ENCODE peak calls at places on chromosome 10, in ten cellular contexts. X, W, F, R, S, M, Q, D, E and H are unnamed samples. For H3K4me1, the result is how much of the 10 kb centered on the place peaks cover.

GRCh38 chr10:73997479-73997805 is 474 bp upstream of the VCL start:
- DNase-seq in X (peak), W (no peak), F (no peak), R (no peak), S (no peak), M (no peak), Q (no peak), D (no peak), E (no peak), H (no peak)

GRCh38 chr10:116771101-116771705 is 28.8 kb upstream of the HSPA12A start:
- DNase-seq in X (peak), W (peak), F (no peak), R (peak), S (peak), M (peak), Q (no peak), D (peak), E (no peak), H (peak)

GRCh38 chr10:118238573-118239240 is 103.4 kb downstream of the FAM204A start:
- DNase-seq in X (no peak), W (no peak), F (no peak), R (no peak), S (no peak), M (peak), Q (no peak), D (no peak), E (peak), H (no peak)

GRCh38 chr10:101124933-101125332 is 6.2 kb upstream of the TLX1 start:
- DNase-seq in X (no peak), W (no peak), F (no peak), R (no peak), S (no peak), M (no peak), Q (no peak), D (no peak), E (no peak), H (no peak)

GRCh38 chr10:99631496-99631895 is 11.3 kb upstream of the SLC25A28 start:
- DNase-seq in X (no peak), W (no peak), F (no peak), R (no peak), S (no peak), M (no peak), Q (no peak), D (no peak), E (no peak), H (no peak)

GRCh38 chr10:130777507-130778165 is 533.9 kb downstream of the TCERG1L start:
- DNase-seq in X (no peak), W (no peak), F (no peak), R (no peak), S (peak), M (no peak), Q (no peak), D (peak), E (no peak), H (no peak)

GRCh38 chr10:32962541-32962940 is 4.5 kb upstream of the ITGB1 start:
- DNase-seq in X (no peak), W (no peak), F (no peak), R (no peak), S (no peak), M (no peak), Q (no peak), D (no peak), E (no peak), H (no peak)

GRCh38 chr10:98675902-98676301 is 229.2 kb upstream of the HPS1 start:
- DNase-seq in X (no peak), W (no peak), F (peak), R (no peak), S (no peak), M (no peak), Q (no peak), D (no peak), E (no peak), H (no peak)

GRCh38 chr10:100672199-100672598 is 73.2 kb upstream of the PAX2 start:
- DNase-seq in X (no peak), W (no peak), F (no peak), R (no peak), S (no peak), M (no peak), Q (no peak), D (no peak), E (no peak), H (no peak)

GRCh38 chr10:75722609-75723008 is 291.2 kb downstream of the LRMDA start:
- DNase-seq in X (no peak), W (no peak), F (no peak), R (no peak), S (no peak), M (no peak), Q (no peak), D (no peak), E (no peak), H (no peak)

GRCh38 chr10:77350711-77351119 is 286.9 kb downstream of the KCNMA1 start:
- DNase-seq in X (no peak), W (peak), F (no peak), R (no peak), S (peak), M (peak), Q (no peak), D (no peak), E (peak), H (no peak)

GRCh38 chr10:75137533-75138438 is 26.3 kb downstream of the SAMD8 start:
- DNase-seq in X (no peak), W (no peak), F (no peak), R (no peak), S (no peak), M (peak), Q (no peak), D (no peak), E (peak), H (no peak)

GRCh38 chr10:9608592-9608991 is 1409.1 kb upstream of the CELF2 start:
- DNase-seq in X (no peak), W (no peak), F (no peak), R (no peak), S (no peak), M (no peak), Q (no peak), D (no peak), E (no peak), H (no peak)

GRCh38 chr10:68900427-68901105 is 549 bp upstream of the DDX50 start:
- DNase-seq in X (no peak), W (no peak), F (peak), R (no peak), S (no peak), M (no peak), Q (peak), D (no peak), E (no peak), H (peak)

GRCh38 chr10:95304976-95305375 is 14.2 kb upstream of the PDLIM1 start:
- DNase-seq in X (no peak), W (no peak), F (no peak), R (no peak), S (no peak), M (no peak), Q (no peak), D (no peak), E (no peak), H (no peak)

GRCh38 chr10:117734626-117735405 is 192.3 kb downstream of the EMX2 start:
- DNase-seq in X (no peak), W (no peak), F (no peak), R (no peak), S (no peak), M (no peak), Q (peak), D (no peak), E (no peak), H (no peak)

GRCh38 chr10:48491422-48492139 is 113.3 kb downstream of the ARHGAP22 start:
- DNase-seq in X (no peak), W (peak), F (no peak), R (no peak), S (no peak), M (no peak), Q (peak), D (no peak), E (no peak), H (no peak)

GRCh38 chr10:58756126-58756525 is 243.5 kb downstream of the BICC1 start:
- DNase-seq in X (no peak), W (no peak), F (no peak), R (no peak), S (no peak), M (no peak), Q (no peak), D (no peak), E (no peak), H (no peak)

GRCh38 chr10:70494966-70495365 is 16.4 kb downstream of the PALD1 start:
- DNase-seq in X (peak), W (peak), F (no peak), R (no peak), S (no peak), M (no peak), Q (no peak), D (no peak), E (no peak), H (no peak)

GRCh38 chr10:103476046-103476768 is 2.8 kb downstream of the CALHM3 start:
- DNase-seq in X (no peak), W (no peak), F (no peak), R (no peak), S (no peak), M (peak), Q (no peak), D (no peak), E (peak), H (no peak)
- TF ChIP-seq EP300 in X (no peak), W (no peak), F (no peak), R (no peak), S (no peak), M (no peak), Q (no peak), D (no peak), E (no peak), H (no peak)

GRCh38 chr10:30454744-30455498 is 20.9 kb downstream of the MAP3K8 start:
- DNase-seq in X (no peak), W (no peak), F (no peak), R (no peak), S (no peak), M (no peak), Q (no peak), D (no peak), E (no peak), H (no peak)

GRCh38 chr10:30455816-30456215 is 21.8 kb downstream of the MAP3K8 start:
- DNase-seq in X (peak), W (no peak), F (no peak), R (peak), S (no peak), M (no peak), Q (no peak), D (no peak), E (no peak), H (no peak)

GRCh38 chr10:30459283-30459682 is 25.3 kb downstream of the MAP3K8 start:
- DNase-seq in X (peak), W (no peak), F (no peak), R (no peak), S (peak), M (no peak), Q (no peak), D (no peak), E (no peak), H (no peak)

GRCh38 chr10:30456262-30456661 is 22.3 kb downstream of the MAP3K8 start:
- DNase-seq in X (peak), W (no peak), F (peak), R (no peak), S (no peak), M (no peak), Q (no peak), D (no peak), E (no peak), H (no peak)

DNA sequence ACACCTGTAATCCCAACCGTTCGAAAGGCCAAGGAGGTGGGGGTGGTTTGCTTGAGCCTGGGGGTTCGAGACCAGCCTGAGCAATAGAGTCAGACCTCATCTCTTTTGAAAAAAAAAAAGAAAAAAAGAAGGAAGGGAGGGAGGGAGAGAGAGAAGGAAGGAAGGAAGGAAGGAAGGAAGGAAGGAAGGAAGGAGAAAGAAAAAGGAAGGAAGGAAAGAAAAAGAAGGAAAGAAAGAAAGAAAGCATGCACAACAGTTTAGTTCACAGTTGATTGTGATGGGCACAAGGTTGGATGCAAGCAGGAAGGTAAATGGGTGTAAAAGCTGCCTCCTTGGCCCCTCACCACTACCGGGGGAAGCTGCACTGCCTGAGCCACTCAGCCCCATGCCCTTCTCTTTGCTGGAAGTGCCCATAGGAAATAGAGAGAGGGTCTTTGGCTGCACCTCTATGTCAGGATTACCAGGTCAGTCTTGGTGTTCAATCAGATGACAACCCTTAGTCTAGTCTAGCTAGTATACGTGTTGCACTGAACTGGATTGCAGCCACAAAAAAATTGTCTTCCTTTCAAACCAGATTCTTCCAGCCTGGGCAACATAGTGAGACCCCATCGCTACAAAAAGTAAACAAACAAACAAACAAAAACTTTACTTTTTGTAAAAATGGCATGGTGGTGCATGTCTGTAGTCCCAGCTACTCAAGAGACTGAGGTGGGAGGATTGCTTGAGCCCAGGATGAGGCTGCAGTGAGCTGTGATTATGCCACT is 20.0 kb downstream of the MAP3K8 start:
- DNase-seq in X (no peak), W (no peak), F (no peak), R (no peak), S (no peak), M (no peak), Q (no peak), D (no peak), E (no peak), H (no peak)
- H3K4me1 ChIP-seq in X (under half), W (half or more), F (under half), R (under half), S (under half), M (under half), Q (under half), D (under half), E (under half), H (under half)

DNA sequence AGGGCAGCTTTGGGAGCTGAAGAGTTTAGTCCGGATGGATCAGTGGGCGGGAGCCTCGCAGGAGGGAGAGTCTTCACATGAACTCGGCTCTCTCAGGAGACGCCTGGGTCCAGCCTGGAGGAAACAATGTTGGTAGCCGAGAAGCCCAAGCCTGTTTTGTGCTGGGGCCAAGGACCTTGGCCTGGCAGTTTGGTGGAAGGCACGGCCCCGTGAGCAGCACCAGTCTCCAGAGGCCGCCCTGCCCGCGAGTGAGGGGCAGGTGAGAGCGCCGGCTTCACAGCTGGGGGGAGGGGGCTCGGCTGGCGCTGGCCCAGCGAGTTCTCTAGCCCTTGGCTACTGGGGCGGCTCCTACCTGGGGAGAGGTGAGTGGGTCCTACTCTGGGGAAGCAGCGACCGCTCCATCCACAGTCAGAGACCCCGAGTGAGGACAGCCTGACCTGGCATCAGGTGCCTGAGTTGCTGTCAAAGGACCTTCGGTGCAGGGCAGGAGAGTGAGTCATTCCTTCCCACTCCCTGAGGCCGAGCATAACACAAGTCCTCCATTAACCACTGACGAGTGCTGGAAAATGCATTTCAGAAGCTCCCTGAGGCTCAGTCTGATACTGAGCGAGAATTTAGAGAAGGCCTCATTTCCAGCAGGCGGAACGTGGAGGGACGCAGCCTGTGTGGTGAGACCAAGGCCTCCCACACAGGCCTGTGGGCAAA is 89.3 kb upstream of the DIP2C start:
- DNase-seq in X (no peak), W (peak), F (no peak), R (no peak), S (peak), M (no peak), Q (peak), D (peak), E (peak), H (no peak)
- H3K27ac ChIP-seq in X (no peak), W (no peak), F (no peak), R (no peak), S (no peak), M (no peak), Q (no peak), D (no peak), E (no peak), H (no peak)

GRCh38 chr10:51170518-51171245 is 96.4 kb downstream of the PRKG1 start:
- DNase-seq in X (no peak), W (no peak), F (no peak), R (no peak), S (no peak), M (no peak), Q (no peak), D (no peak), E (no peak), H (no peak)
- TF ChIP-seq EP300 in X (no peak), W (no peak), F (no peak), R (no peak), S (no peak), M (no peak), Q (no peak), D (no peak), E (peak), H (no peak)

GRCh38 chr10:30438016-30438850 is 4.2 kb downstream of the MAP3K8 start:
- DNase-seq in X (no peak), W (no peak), F (no peak), R (no peak), S (no peak), M (no peak), Q (no peak), D (no peak), E (no peak), H (no peak)
- H3K4me1 ChIP-seq in X (under half), W (half or more), F (under half), R (under half), S (under half), M (half or more), Q (under half), D (half or more), E (under half), H (under half)

GRCh38 chr10:90871761-90872647 is at the start of gene RPP30:
- DNase-seq in X (peak), W (peak), F (peak), R (peak), S (peak), M (peak), Q (peak), D (peak), E (peak), H (peak)
- H3K27ac ChIP-seq in X (peak), W (peak), F (peak), R (peak), S (peak), M (peak), Q (peak), D (peak), E (peak), H (peak)

DNA sequence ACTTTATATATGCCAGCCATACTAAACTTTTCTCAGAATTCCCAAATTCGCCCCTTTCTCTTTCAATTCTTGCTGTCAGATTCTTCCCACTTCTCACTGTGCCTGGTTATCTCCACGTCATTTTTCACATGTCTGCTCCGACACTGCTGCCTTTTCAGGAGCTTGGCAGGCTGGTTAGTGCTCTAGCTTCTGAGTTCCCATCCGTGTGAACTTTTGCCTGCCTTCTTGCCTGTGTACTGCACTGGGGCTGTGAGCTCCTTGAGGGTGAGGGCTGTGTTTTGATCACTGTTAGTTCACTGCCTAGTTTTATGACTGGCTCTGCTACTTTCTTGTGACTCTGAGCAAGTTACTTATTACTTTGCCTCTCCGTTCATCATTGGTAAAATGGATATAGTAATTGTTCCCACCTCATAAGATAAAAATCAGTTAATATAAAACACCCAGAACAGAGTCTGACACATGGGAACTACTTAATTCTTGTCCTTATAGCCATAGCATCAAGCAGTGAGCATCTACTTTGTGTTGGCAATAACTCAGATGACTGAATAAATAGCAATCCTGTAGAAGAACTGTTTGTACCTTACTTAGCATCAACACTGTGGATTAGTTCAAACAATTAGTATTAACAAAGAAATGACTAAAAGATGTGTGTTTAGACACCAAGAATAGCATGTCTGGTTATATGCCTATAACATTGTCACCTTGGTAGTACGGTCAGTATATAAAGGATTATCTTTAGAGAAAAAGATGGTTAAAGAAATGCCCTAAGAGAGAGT is 5.5 kb downstream of the GSTO1 start:
- DNase-seq in X (no peak), W (no peak), F (no peak), R (no peak), S (no peak), M (no peak), Q (no peak), D (no peak), E (no peak), H (no peak)
- TF ChIP-seq EP300 in X (no peak), W (no peak), F (no peak), R (no peak), S (no peak), M (no peak), Q (no peak), D (no peak), E (no peak), H (no peak)

GRCh38 chr10:121556918-121557573 is 41.2 kb downstream of the FGFR2 start:
- DNase-seq in X (no peak), W (no peak), F (peak), R (no peak), S (no peak), M (no peak), Q (no peak), D (no peak), E (no peak), H (no peak)
- H3K4me1 ChIP-seq in X (under half), W (under half), F (under half), R (under half), S (under half), M (under half), Q (under half), D (under half), E (under half), H (under half)

DNA sequence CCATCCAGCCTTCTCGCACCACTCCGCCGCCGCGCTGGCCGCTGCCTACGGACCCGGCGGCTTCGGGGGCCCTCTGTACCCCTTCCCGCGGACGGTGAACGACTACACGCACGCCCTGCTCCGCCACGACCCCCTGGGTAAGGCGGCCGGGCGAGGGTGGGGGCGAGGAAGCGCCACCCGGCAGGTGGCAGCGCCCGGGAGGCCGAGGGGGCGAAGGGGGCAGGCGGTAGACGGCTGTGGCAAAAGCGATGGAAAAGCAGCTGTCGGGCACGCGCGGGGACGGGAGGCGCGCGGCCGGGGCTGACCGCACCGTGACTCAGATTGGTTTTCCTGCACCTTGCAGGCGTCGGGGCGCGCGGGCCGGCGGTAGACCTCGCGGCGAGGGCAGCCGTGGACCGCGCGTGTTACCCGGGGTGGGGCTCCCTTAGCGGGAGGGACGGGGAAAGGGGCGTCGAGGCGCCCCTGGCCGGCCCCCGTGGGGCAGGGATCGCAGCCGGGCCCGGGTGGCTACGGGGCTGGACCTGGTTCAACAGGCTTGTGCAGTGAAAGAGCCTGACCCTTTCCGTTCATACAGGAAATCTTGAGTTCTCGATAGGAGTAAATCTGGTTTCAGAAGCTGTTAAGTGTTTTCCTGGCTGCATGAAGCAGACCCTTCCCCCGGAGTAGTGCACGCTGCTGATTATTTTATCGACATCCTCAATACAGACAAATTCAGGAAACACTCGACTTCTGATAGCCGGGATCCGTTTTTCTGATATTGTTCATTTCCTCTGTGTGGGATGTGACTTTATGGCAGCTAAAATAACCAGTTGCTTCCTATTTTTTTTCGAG is 671 bp downstream of the HHEX start:
- DNase-seq in X (peak), W (peak), F (no peak), R (peak), S (peak), M (peak), Q (peak), D (peak), E (peak), H (no peak)
- H3K27ac ChIP-seq in X (peak), W (peak), F (no peak), R (no peak), S (peak), M (peak), Q (no peak), D (peak), E (no peak), H (peak)